ENCODE peak calls at places on chromosome 14, in four cellular contexts. One of them, this sample, is unnamed.

GRCh38 chr14:52000019-52000582 is 10.8 kb downstream of the RTRAF start:
- DNase-seq in left ventricle myocardium superior: no peak
- DNase-seq in aorta: no peak
- DNase-seq in ecto neural progenitor cell: no peak
- DNase-seq in this sample: no peak

GRCh38 chr14:38549549-38549948 is 293.7 kb upstream of the CLEC14A start:
- DNase-seq in left ventricle myocardium superior: no peak
- DNase-seq in aorta: no peak
- DNase-seq in ecto neural progenitor cell: no peak
- DNase-seq in this sample: no peak

GRCh38 chr14:22822619-22823551 is 6.8 kb upstream of the MRPL52 start:
- DNase-seq in left ventricle myocardium superior: peak; percentile 87
- DNase-seq in aorta: peak; percentile 92
- DNase-seq in ecto neural progenitor cell: peak; percentile 93
- DNase-seq in this sample: peak; percentile 90

GRCh38 chr14:104431351-104431928 is 148.1 kb upstream of the C14orf180 start:
- DNase-seq in left ventricle myocardium superior: no peak
- DNase-seq in aorta: peak; percentile 33
- DNase-seq in ecto neural progenitor cell: peak; percentile 41
- DNase-seq in this sample: peak; percentile 49

GRCh38 chr14:103828315-103828967 is 18.9 kb downstream of the PPP1R13B start:
- DNase-seq in left ventricle myocardium superior: peak; percentile 52
- DNase-seq in aorta: no peak
- DNase-seq in ecto neural progenitor cell: no peak
- DNase-seq in this sample: no peak

GRCh38 chr14:75371297-75371696 is 56.5 kb upstream of the JDP2 start:
- DNase-seq in left ventricle myocardium superior: no peak
- DNase-seq in aorta: no peak
- DNase-seq in ecto neural progenitor cell: no peak
- DNase-seq in this sample: no peak

GRCh38 chr14:79596531-79596930 is 614.8 kb downstream of the DIO2 start:
- DNase-seq in left ventricle myocardium superior: no peak
- DNase-seq in aorta: no peak
- DNase-seq in ecto neural progenitor cell: no peak
- DNase-seq in this sample: no peak

GRCh38 chr14:74571901-74572828 is 39.9 kb downstream of the LTBP2 start:
- DNase-seq in left ventricle myocardium superior: no peak
- DNase-seq in aorta: peak; percentile 73
- DNase-seq in ecto neural progenitor cell: no peak
- DNase-seq in this sample: no peak

GRCh38 chr14:101334656-101335055 is 226.6 kb upstream of the DIO3 start:
- DNase-seq in left ventricle myocardium superior: no peak
- DNase-seq in aorta: no peak
- DNase-seq in ecto neural progenitor cell: no peak
- DNase-seq in this sample: no peak

GRCh38 chr14:77323571-77323970 is 2.7 kb downstream of the GSTZ1 start:
- DNase-seq in left ventricle myocardium superior: no peak
- DNase-seq in aorta: no peak
- DNase-seq in ecto neural progenitor cell: no peak
- DNase-seq in this sample: no peak

GRCh38 chr14:24690492-24690891 is 56.5 kb upstream of the GZMB start:
- DNase-seq in left ventricle myocardium superior: no peak
- DNase-seq in aorta: no peak
- DNase-seq in ecto neural progenitor cell: no peak
- DNase-seq in this sample: no peak

GRCh38 chr14:36238666-36239363 is 62.3 kb upstream of the PTCSC3 start:
- DNase-seq in left ventricle myocardium superior: no peak
- DNase-seq in aorta: peak; percentile 43
- DNase-seq in ecto neural progenitor cell: no peak
- DNase-seq in this sample: no peak

GRCh38 chr14:104218361-104219180 is 80.2 kb downstream of the KIF26A start:
- DNase-seq in left ventricle myocardium superior: no peak
- DNase-seq in aorta: no peak
- DNase-seq in ecto neural progenitor cell: no peak
- DNase-seq in this sample: no peak

GRCh38 chr14:68693926-68694325 is 98.9 kb downstream of the ZFP36L1 start:
- DNase-seq in left ventricle myocardium superior: no peak
- DNase-seq in aorta: peak; percentile 35
- DNase-seq in ecto neural progenitor cell: no peak
- DNase-seq in this sample: peak; percentile 55

GRCh38 chr14:52129733-52130132 is 60.9 kb upstream of the NID2 start:
- DNase-seq in left ventricle myocardium superior: no peak
- DNase-seq in aorta: no peak
- DNase-seq in ecto neural progenitor cell: no peak
- DNase-seq in this sample: no peak

GRCh38 chr14:21476526-21476924 is 234 bp downstream of the RAB2B start:
- DNase-seq in left ventricle myocardium superior: peak; percentile 90
- DNase-seq in aorta: peak; percentile 89
- DNase-seq in ecto neural progenitor cell: peak; percentile 86
- DNase-seq in this sample: peak; percentile 95

GRCh38 chr14:105255021-105255507 is 6.7 kb downstream of the BTBD6 start:
- DNase-seq in left ventricle myocardium superior: peak; percentile 73
- DNase-seq in aorta: no peak
- DNase-seq in ecto neural progenitor cell: no peak
- DNase-seq in this sample: no peak

GRCh38 chr14:71105177-71105576 is 197.9 kb downstream of the PCNX1 start:
- DNase-seq in left ventricle myocardium superior: no peak
- DNase-seq in aorta: no peak
- DNase-seq in ecto neural progenitor cell: no peak
- DNase-seq in this sample: no peak

GRCh38 chr14:73717247-73717646 is 3.1 kb upstream of the PNMA1 start:
- DNase-seq in left ventricle myocardium superior: no peak
- DNase-seq in aorta: no peak
- DNase-seq in ecto neural progenitor cell: no peak
- DNase-seq in this sample: no peak

GRCh38 chr14:101460521-101460920 is 100.8 kb upstream of the DIO3 start:
- DNase-seq in left ventricle myocardium superior: no peak
- DNase-seq in aorta: no peak
- DNase-seq in ecto neural progenitor cell: peak; percentile 36
- DNase-seq in this sample: no peak

GRCh38 chr14:53144244-53144643 is 8.9 kb downstream of the DDHD1 start:
- DNase-seq in left ventricle myocardium superior: no peak
- DNase-seq in aorta: no peak
- DNase-seq in ecto neural progenitor cell: no peak
- DNase-seq in this sample: no peak

GRCh38 chr14:103118019-103118662 is 5.1 kb upstream of the TNFAIP2 start:
- DNase-seq in left ventricle myocardium superior: peak; percentile 89
- DNase-seq in aorta: peak; percentile 92
- DNase-seq in ecto neural progenitor cell: no peak
- DNase-seq in this sample: peak; percentile 83

GRCh38 chr14:76752744-76753143 is 8.5 kb upstream of the VASH1 start:
- DNase-seq in left ventricle myocardium superior: no peak
- DNase-seq in aorta: no peak
- DNase-seq in ecto neural progenitor cell: no peak
- DNase-seq in this sample: no peak

GRCh38 chr14:80862983-80863382 is 78.6 kb downstream of the CEP128 start:
- DNase-seq in left ventricle myocardium superior: no peak
- DNase-seq in aorta: no peak
- DNase-seq in ecto neural progenitor cell: no peak
- DNase-seq in this sample: no peak

GRCh38 chr14:93430889-93431670 is at the start of gene UNC79:
- DNase-seq in left ventricle myocardium superior: peak; percentile 29
- DNase-seq in aorta: no peak
- DNase-seq in ecto neural progenitor cell: peak; percentile 73
- DNase-seq in this sample: no peak

GRCh38 chr14:103702095-103702494 is 13.2 kb downstream of the XRCC3 start:
- DNase-seq in left ventricle myocardium superior: peak; percentile 25
- DNase-seq in aorta: no peak
- DNase-seq in ecto neural progenitor cell: no peak
- DNase-seq in this sample: no peak

GRCh38 chr14:91114079-91115065 is 499 bp downstream of the DGLUCY start:
- DNase-seq in left ventricle myocardium superior: peak; percentile 42
- DNase-seq in aorta: peak; percentile 62
- DNase-seq in ecto neural progenitor cell: peak; percentile 91
- DNase-seq in this sample: peak; percentile 91

GRCh38 chr14:75572104-75572503 is 6.3 kb upstream of the FLVCR2 start:
- DNase-seq in left ventricle myocardium superior: no peak
- DNase-seq in aorta: no peak
- DNase-seq in ecto neural progenitor cell: no peak
- DNase-seq in this sample: no peak

GRCh38 chr14:64880382-64881121 is 845 bp upstream of the SPTB start:
- DNase-seq in left ventricle myocardium superior: peak; percentile 73
- DNase-seq in aorta: peak; percentile 64
- DNase-seq in ecto neural progenitor cell: peak; percentile 80
- DNase-seq in this sample: no peak

GRCh38 chr14:59829941-59830734 is 40.4 kb downstream of the RTN1 start:
- DNase-seq in left ventricle myocardium superior: no peak
- DNase-seq in aorta: no peak
- DNase-seq in ecto neural progenitor cell: no peak
- DNase-seq in this sample: no peak

GRCh38 chr14:23034498-23035302 is at the start of gene PSMB5:
- DNase-seq in left ventricle myocardium superior: peak; percentile 91
- DNase-seq in aorta: peak; percentile 93
- DNase-seq in ecto neural progenitor cell: peak; percentile 90
- DNase-seq in this sample: peak; percentile 96

GRCh38 chr14:91220581-91221000 is 23.9 kb downstream of the GPR68 start:
- DNase-seq in left ventricle myocardium superior: no peak
- DNase-seq in aorta: no peak
- DNase-seq in ecto neural progenitor cell: no peak
- DNase-seq in this sample: no peak

GRCh38 chr14:88492272-88493089 is 62.3 kb downstream of the PTPN21 start:
- DNase-seq in left ventricle myocardium superior: no peak
- DNase-seq in aorta: peak; percentile 51
- DNase-seq in ecto neural progenitor cell: peak; percentile 78
- DNase-seq in this sample: peak; percentile 81

GRCh38 chr14:49408187-49408963 is 177.8 kb downstream of the RPS29 start:
- DNase-seq in left ventricle myocardium superior: no peak
- DNase-seq in aorta: no peak
- DNase-seq in ecto neural progenitor cell: no peak
- DNase-seq in this sample: no peak

GRCh38 chr14:61491876-61492440 is 170.6 kb downstream of the PRKCH start:
- DNase-seq in left ventricle myocardium superior: no peak
- DNase-seq in aorta: no peak
- DNase-seq in ecto neural progenitor cell: no peak
- DNase-seq in this sample: no peak

GRCh38 chr14:77040995-77041744 is 12.7 kb upstream of the IRF2BPL start:
- DNase-seq in left ventricle myocardium superior: no peak
- DNase-seq in aorta: no peak
- DNase-seq in ecto neural progenitor cell: no peak
- DNase-seq in this sample: no peak

GRCh38 chr14:26330982-26331381 is 266.9 kb downstream of the NOVA1 start:
- DNase-seq in left ventricle myocardium superior: no peak
- DNase-seq in aorta: no peak
- DNase-seq in ecto neural progenitor cell: no peak
- DNase-seq in this sample: no peak

GRCh38 chr14:105143451-105144230 is 24.9 kb downstream of the JAG2 start:
- DNase-seq in left ventricle myocardium superior: no peak
- DNase-seq in aorta: no peak
- DNase-seq in ecto neural progenitor cell: no peak
- DNase-seq in this sample: peak; percentile 58